ENCODE peak calls at places on chromosomes 12 and 14, in five cellular contexts. One of them, this sample, is unnamed.

GRCh38 chr14:90675399-90675798 is 140.8 kb downstream of the TTC7B start:
- DNase-seq in occipital lobe: no peak
- DNase-seq in EH: peak
- DNase-seq in H9: no peak
- DNase-seq in foreskin fibroblast: peak
- DNase-seq in this sample: no peak

GRCh38 chr12:25276199-25276937 is 25.6 kb upstream of the KRAS start:
- DNase-seq in occipital lobe: no peak
- DNase-seq in EH: peak
- DNase-seq in H9: no peak
- DNase-seq in foreskin fibroblast: peak
- DNase-seq in this sample: no peak

GRCh38 chr14:91649930-91650329 is 82.0 kb downstream of the CATSPERB start:
- DNase-seq in occipital lobe: no peak
- DNase-seq in EH: peak
- DNase-seq in H9: no peak
- DNase-seq in foreskin fibroblast: peak
- DNase-seq in this sample: peak

GRCh38 chr12:58470266-58471010 is 449.9 kb downstream of the LRIG3 start:
- DNase-seq in occipital lobe: no peak
- DNase-seq in EH: no peak
- DNase-seq in H9: no peak
- DNase-seq in foreskin fibroblast: no peak
- DNase-seq in this sample: no peak

GRCh38 chr14:91387135-91387849 is 30.3 kb downstream of the CCDC88C start:
- DNase-seq in occipital lobe: no peak
- DNase-seq in EH: no peak
- DNase-seq in H9: no peak
- DNase-seq in foreskin fibroblast: no peak
- DNase-seq in this sample: no peak

GRCh38 chr14:37590096-37590809 is 4.8 kb downstream of the FOXA1 start:
- DNase-seq in occipital lobe: no peak
- DNase-seq in EH: no peak
- DNase-seq in H9: no peak
- DNase-seq in foreskin fibroblast: no peak
- DNase-seq in this sample: no peak

GRCh38 chr14:68191567-68192321 is 372.2 kb downstream of the RAD51B start:
- DNase-seq in occipital lobe: no peak
- DNase-seq in EH: peak
- DNase-seq in H9: no peak
- DNase-seq in foreskin fibroblast: peak
- DNase-seq in this sample: no peak

GRCh38 chr12:6635856-6636521 is at the start of gene LPAR5:
- DNase-seq in occipital lobe: peak
- DNase-seq in EH: peak
- DNase-seq in H9: peak
- DNase-seq in foreskin fibroblast: no peak
- DNase-seq in this sample: no peak

GRCh38 chr14:20986811-20987210 is 3.0 kb upstream of the METTL17 start:
- DNase-seq in occipital lobe: peak
- DNase-seq in EH: peak
- DNase-seq in H9: no peak
- DNase-seq in foreskin fibroblast: peak
- DNase-seq in this sample: no peak

This sample was measured in mesendoderm.